ENCODE peak calls at places on chromosomes 3 and 15, in nine cellular contexts. One of them, this sample, is unnamed. For H3K4me1 and H3K9me3, the result is how much of the 10 kb centered on the place peaks cover.

GRCh38 chr3:183073839-183074615 is 25.3 kb downstream of the MCCC1 start:
- DNase-seq in DND-41: no peak
- DNase-seq in uterus: no peak
- DNase-seq in CD8-positive, alpha-beta memory T cell: no peak
- DNase-seq in tibial artery: no peak
- DNase-seq in upper lobe of right lung: no peak
- DNase-seq in lower lobe of right lung: no peak
- DNase-seq in pancreas: no peak
- DNase-seq in colonic mucosa: no peak
- DNase-seq in this sample: no peak

GRCh38 chr15:31347067-31347975 is 20.7 kb downstream of the KLF13 start:
- DNase-seq in DND-41: peak
- DNase-seq in uterus: no peak
- DNase-seq in CD8-positive, alpha-beta memory T cell: peak
- DNase-seq in tibial artery: no peak
- DNase-seq in upper lobe of right lung: peak
- DNase-seq in lower lobe of right lung: peak
- DNase-seq in pancreas: no peak
- DNase-seq in colonic mucosa: no peak
- DNase-seq in this sample: peak

GRCh38 chr3:172391592-172392302 is 56.5 kb downstream of the GHSR start:
- DNase-seq in DND-41: no peak
- DNase-seq in uterus: no peak
- DNase-seq in CD8-positive, alpha-beta memory T cell: no peak
- DNase-seq in tibial artery: no peak
- DNase-seq in upper lobe of right lung: no peak
- DNase-seq in lower lobe of right lung: no peak
- DNase-seq in pancreas: no peak
- DNase-seq in colonic mucosa: no peak
- DNase-seq in this sample: no peak

GRCh38 chr3:187929115-187929828 is 184.0 kb upstream of the BCL6 start:
- DNase-seq in DND-41: no peak
- DNase-seq in uterus: no peak
- DNase-seq in CD8-positive, alpha-beta memory T cell: no peak
- DNase-seq in tibial artery: no peak
- DNase-seq in upper lobe of right lung: no peak
- DNase-seq in lower lobe of right lung: no peak
- DNase-seq in pancreas: no peak
- DNase-seq in colonic mucosa: no peak
- DNase-seq in this sample: no peak

GRCh38 chr15:48049736-48050135 is 71.1 kb upstream of the SLC24A5 start:
- DNase-seq in DND-41: no peak
- DNase-seq in uterus: no peak
- DNase-seq in CD8-positive, alpha-beta memory T cell: no peak
- DNase-seq in tibial artery: no peak
- DNase-seq in upper lobe of right lung: no peak
- DNase-seq in lower lobe of right lung: no peak
- DNase-seq in pancreas: no peak
- DNase-seq in colonic mucosa: no peak
- DNase-seq in this sample: no peak

GRCh38 chr3:37803726-37804469 is 57.8 kb upstream of the CTDSPL start:
- DNase-seq in DND-41: no peak
- DNase-seq in uterus: no peak
- DNase-seq in CD8-positive, alpha-beta memory T cell: no peak
- DNase-seq in tibial artery: peak
- DNase-seq in upper lobe of right lung: no peak
- DNase-seq in lower lobe of right lung: no peak
- DNase-seq in pancreas: no peak
- DNase-seq in colonic mucosa: no peak
- DNase-seq in this sample: no peak

GRCh38 chr3:44942202-44942921 is 33.6 kb downstream of the ZDHHC3 start:
- DNase-seq in DND-41: no peak
- DNase-seq in uterus: no peak
- DNase-seq in CD8-positive, alpha-beta memory T cell: no peak
- DNase-seq in tibial artery: no peak
- DNase-seq in upper lobe of right lung: no peak
- DNase-seq in lower lobe of right lung: no peak
- DNase-seq in pancreas: no peak
- DNase-seq in colonic mucosa: no peak
- DNase-seq in this sample: no peak

GRCh38 chr3:195662-196061 is 901 bp upstream of the CHL1 start:
- DNase-seq in DND-41: no peak
- DNase-seq in uterus: no peak
- DNase-seq in CD8-positive, alpha-beta memory T cell: no peak
- DNase-seq in tibial artery: no peak
- DNase-seq in upper lobe of right lung: no peak
- DNase-seq in lower lobe of right lung: no peak
- DNase-seq in pancreas: no peak
- DNase-seq in colonic mucosa: no peak
- DNase-seq in this sample: no peak

GRCh38 chr15:90121086-90121485 is 18.8 kb upstream of the IDH2 start:
- DNase-seq in DND-41: no peak
- DNase-seq in uterus: no peak
- DNase-seq in CD8-positive, alpha-beta memory T cell: no peak
- DNase-seq in tibial artery: no peak
- DNase-seq in upper lobe of right lung: no peak
- DNase-seq in lower lobe of right lung: no peak
- DNase-seq in pancreas: no peak
- DNase-seq in colonic mucosa: no peak
- DNase-seq in this sample: no peak

GRCh38 chr3:179653106-179653776 is 401 bp downstream of the USP13 start:
- DNase-seq in DND-41: peak
- DNase-seq in uterus: peak
- DNase-seq in CD8-positive, alpha-beta memory T cell: peak
- DNase-seq in tibial artery: peak
- DNase-seq in upper lobe of right lung: peak
- DNase-seq in lower lobe of right lung: peak
- DNase-seq in pancreas: peak
- DNase-seq in colonic mucosa: peak
- DNase-seq in this sample: peak

GRCh38 chr3:149480326-149481017 is 6.0 kb downstream of the TM4SF4 start:
- DNase-seq in DND-41: peak
- DNase-seq in uterus: peak
- DNase-seq in CD8-positive, alpha-beta memory T cell: no peak
- DNase-seq in tibial artery: peak
- DNase-seq in upper lobe of right lung: peak
- DNase-seq in lower lobe of right lung: peak
- DNase-seq in pancreas: peak
- DNase-seq in colonic mucosa: peak
- DNase-seq in this sample: peak

GRCh38 chr3:133444071-133444774 is 44.4 kb downstream of the BFSP2 start:
- DNase-seq in DND-41: no peak
- DNase-seq in uterus: no peak
- DNase-seq in CD8-positive, alpha-beta memory T cell: no peak
- DNase-seq in tibial artery: no peak
- DNase-seq in upper lobe of right lung: no peak
- DNase-seq in lower lobe of right lung: no peak
- DNase-seq in pancreas: peak
- DNase-seq in colonic mucosa: peak
- DNase-seq in this sample: no peak

GRCh38 chr15:39156636-39157255 is 424.1 kb upstream of the THBS1 start:
- DNase-seq in DND-41: no peak
- DNase-seq in uterus: no peak
- DNase-seq in CD8-positive, alpha-beta memory T cell: no peak
- DNase-seq in tibial artery: peak
- DNase-seq in upper lobe of right lung: no peak
- DNase-seq in lower lobe of right lung: no peak
- DNase-seq in pancreas: no peak
- DNase-seq in colonic mucosa: no peak
- DNase-seq in this sample: no peak

GRCh38 chr15:39154776-39155175 is 426.1 kb upstream of the THBS1 start:
- DNase-seq in DND-41: no peak
- DNase-seq in uterus: no peak
- DNase-seq in CD8-positive, alpha-beta memory T cell: no peak
- DNase-seq in tibial artery: no peak
- DNase-seq in upper lobe of right lung: no peak
- DNase-seq in lower lobe of right lung: no peak
- DNase-seq in pancreas: no peak
- DNase-seq in colonic mucosa: no peak
- DNase-seq in this sample: no peak

GRCh38 chr15:39157902-39158301 is 423.0 kb upstream of the THBS1 start:
- DNase-seq in DND-41: no peak
- DNase-seq in uterus: no peak
- DNase-seq in CD8-positive, alpha-beta memory T cell: no peak
- DNase-seq in tibial artery: no peak
- DNase-seq in upper lobe of right lung: no peak
- DNase-seq in lower lobe of right lung: no peak
- DNase-seq in pancreas: no peak
- DNase-seq in colonic mucosa: no peak
- DNase-seq in this sample: no peak

GRCh38 chr15:39154136-39154770 is 426.6 kb upstream of the THBS1 start:
- DNase-seq in DND-41: no peak
- DNase-seq in uterus: no peak
- DNase-seq in CD8-positive, alpha-beta memory T cell: no peak
- DNase-seq in tibial artery: no peak
- DNase-seq in upper lobe of right lung: no peak
- DNase-seq in lower lobe of right lung: no peak
- DNase-seq in pancreas: no peak
- DNase-seq in colonic mucosa: peak
- DNase-seq in this sample: no peak

GRCh38 chr15:39156166-39156565 is 424.7 kb upstream of the THBS1 start:
- DNase-seq in DND-41: no peak
- DNase-seq in uterus: peak
- DNase-seq in CD8-positive, alpha-beta memory T cell: no peak
- DNase-seq in tibial artery: no peak
- DNase-seq in upper lobe of right lung: no peak
- DNase-seq in lower lobe of right lung: no peak
- DNase-seq in pancreas: no peak
- DNase-seq in colonic mucosa: no peak
- DNase-seq in this sample: no peak
- H3K4me1 ChIP-seq in DND-41: under half
- H3K4me1 ChIP-seq in uterus: under half
- H3K4me1 ChIP-seq in CD8-positive, alpha-beta memory T cell: under half
- H3K4me1 ChIP-seq in tibial artery: under half
- H3K4me1 ChIP-seq in upper lobe of right lung: under half
- H3K4me1 ChIP-seq in lower lobe of right lung: under half
- H3K4me1 ChIP-seq in pancreas: under half
- H3K4me1 ChIP-seq in colonic mucosa: under half
- H3K4me1 ChIP-seq in this sample: under half

GRCh38 chr3:77372018-77372417 is 332.1 kb downstream of the ROBO2 start:
- DNase-seq in DND-41: no peak
- DNase-seq in uterus: no peak
- DNase-seq in CD8-positive, alpha-beta memory T cell: no peak
- DNase-seq in tibial artery: no peak
- DNase-seq in upper lobe of right lung: no peak
- DNase-seq in lower lobe of right lung: no peak
- DNase-seq in pancreas: no peak
- DNase-seq in colonic mucosa: no peak
- DNase-seq in this sample: no peak
- H3K9me3 ChIP-seq in DND-41: under half
- H3K9me3 ChIP-seq in uterus: under half
- H3K9me3 ChIP-seq in CD8-positive, alpha-beta memory T cell: under half
- H3K9me3 ChIP-seq in tibial artery: under half
- H3K9me3 ChIP-seq in upper lobe of right lung: under half
- H3K9me3 ChIP-seq in lower lobe of right lung: under half
- H3K9me3 ChIP-seq in pancreas: under half
- H3K9me3 ChIP-seq in colonic mucosa: under half
- H3K9me3 ChIP-seq in this sample: under half

GRCh38 chr15:74611341-74611740 is 4.3 kb upstream of the CLK3 start:
- DNase-seq in DND-41: no peak
- DNase-seq in uterus: no peak
- DNase-seq in CD8-positive, alpha-beta memory T cell: no peak
- DNase-seq in tibial artery: no peak
- DNase-seq in upper lobe of right lung: no peak
- DNase-seq in lower lobe of right lung: no peak
- DNase-seq in pancreas: no peak
- DNase-seq in colonic mucosa: no peak
- DNase-seq in this sample: no peak

GRCh38 chr15:74609938-74610301 is 5.7 kb upstream of the CLK3 start:
- DNase-seq in DND-41: no peak
- DNase-seq in uterus: no peak
- DNase-seq in CD8-positive, alpha-beta memory T cell: no peak
- DNase-seq in tibial artery: no peak
- DNase-seq in upper lobe of right lung: no peak
- DNase-seq in lower lobe of right lung: no peak
- DNase-seq in pancreas: no peak
- DNase-seq in colonic mucosa: no peak
- DNase-seq in this sample: no peak

GRCh38 chr15:74608776-74609175 is 6.9 kb upstream of the CLK3 start:
- DNase-seq in DND-41: no peak
- DNase-seq in uterus: no peak
- DNase-seq in CD8-positive, alpha-beta memory T cell: no peak
- DNase-seq in tibial artery: no peak
- DNase-seq in upper lobe of right lung: no peak
- DNase-seq in lower lobe of right lung: no peak
- DNase-seq in pancreas: no peak
- DNase-seq in colonic mucosa: no peak
- DNase-seq in this sample: no peak

GRCh38 chr15:74612677-74613076 is 3.0 kb upstream of the CLK3 start:
- DNase-seq in DND-41: no peak
- DNase-seq in uterus: no peak
- DNase-seq in CD8-positive, alpha-beta memory T cell: no peak
- DNase-seq in tibial artery: no peak
- DNase-seq in upper lobe of right lung: no peak
- DNase-seq in lower lobe of right lung: no peak
- DNase-seq in pancreas: no peak
- DNase-seq in colonic mucosa: no peak
- DNase-seq in this sample: no peak

GRCh38 chr15:74610302-74610951 is 5.2 kb upstream of the CLK3 start:
- DNase-seq in DND-41: no peak
- DNase-seq in uterus: no peak
- DNase-seq in CD8-positive, alpha-beta memory T cell: no peak
- DNase-seq in tibial artery: no peak
- DNase-seq in upper lobe of right lung: no peak
- DNase-seq in lower lobe of right lung: no peak
- DNase-seq in pancreas: no peak
- DNase-seq in colonic mucosa: no peak
- DNase-seq in this sample: no peak
- H3K4me1 ChIP-seq in DND-41: under half
- H3K4me1 ChIP-seq in uterus: under half
- H3K4me1 ChIP-seq in CD8-positive, alpha-beta memory T cell: under half
- H3K4me1 ChIP-seq in tibial artery: under half
- H3K4me1 ChIP-seq in upper lobe of right lung: under half
- H3K4me1 ChIP-seq in lower lobe of right lung: under half
- H3K4me1 ChIP-seq in pancreas: under half
- H3K4me1 ChIP-seq in colonic mucosa: under half
- H3K4me1 ChIP-seq in this sample: under half

GRCh38 chr3:176510097-176510496 is 687.2 kb downstream of the TBL1XR1 start:
- DNase-seq in DND-41: no peak
- DNase-seq in uterus: no peak
- DNase-seq in CD8-positive, alpha-beta memory T cell: no peak
- DNase-seq in tibial artery: no peak
- DNase-seq in upper lobe of right lung: no peak
- DNase-seq in lower lobe of right lung: no peak
- DNase-seq in pancreas: no peak
- DNase-seq in colonic mucosa: no peak
- DNase-seq in this sample: no peak

GRCh38 chr3:176512037-176512436 is 685.2 kb downstream of the TBL1XR1 start:
- DNase-seq in DND-41: no peak
- DNase-seq in uterus: no peak
- DNase-seq in CD8-positive, alpha-beta memory T cell: no peak
- DNase-seq in tibial artery: no peak
- DNase-seq in upper lobe of right lung: no peak
- DNase-seq in lower lobe of right lung: no peak
- DNase-seq in pancreas: no peak
- DNase-seq in colonic mucosa: no peak
- DNase-seq in this sample: no peak

GRCh38 chr3:176514297-176514696 is 683.0 kb downstream of the TBL1XR1 start:
- DNase-seq in DND-41: peak
- DNase-seq in uterus: no peak
- DNase-seq in CD8-positive, alpha-beta memory T cell: no peak
- DNase-seq in tibial artery: no peak
- DNase-seq in upper lobe of right lung: no peak
- DNase-seq in lower lobe of right lung: no peak
- DNase-seq in pancreas: no peak
- DNase-seq in colonic mucosa: no peak
- DNase-seq in this sample: no peak

GRCh38 chr3:176513604-176514003 is 683.7 kb downstream of the TBL1XR1 start:
- DNase-seq in DND-41: peak
- DNase-seq in uterus: no peak
- DNase-seq in CD8-positive, alpha-beta memory T cell: peak
- DNase-seq in tibial artery: no peak
- DNase-seq in upper lobe of right lung: no peak
- DNase-seq in lower lobe of right lung: no peak
- DNase-seq in pancreas: no peak
- DNase-seq in colonic mucosa: no peak
- DNase-seq in this sample: no peak
- H3K9me3 ChIP-seq in DND-41: under half
- H3K9me3 ChIP-seq in uterus: under half
- H3K9me3 ChIP-seq in CD8-positive, alpha-beta memory T cell: under half
- H3K9me3 ChIP-seq in tibial artery: under half
- H3K9me3 ChIP-seq in upper lobe of right lung: under half
- H3K9me3 ChIP-seq in lower lobe of right lung: under half
- H3K9me3 ChIP-seq in pancreas: under half
- H3K9me3 ChIP-seq in colonic mucosa: under half
- H3K9me3 ChIP-seq in this sample: under half